ENCODE peak calls at places on chromosomes 4 and X, in seven cellular contexts. One of them, this sample, is unnamed.

GRCh38 chr4:119170195-119170594 is 34.6 kb downstream of the MYOZ2 start:
- DNase-seq in activated CD8-positive, alpha-beta memory T cell treated with anti-CD3 and anti-CD28 coated beads for 48 hours: no peak
- DNase-seq in HL-60: no peak
- DNase-seq in globus pallidus: no peak
- DNase-seq in suprapubic skin: no peak
- DNase-seq in Kasumi-1: no peak
- DNase-seq in NCI-H2081: no peak
- DNase-seq in this sample: no peak

GRCh38 chrX:80876877-80877276 is 67.2 kb upstream of the BRWD3 start:
- DNase-seq in globus pallidus: peak; percentile 17
- DNase-seq in activated CD8-positive, alpha-beta memory T cell treated with anti-CD3 and anti-CD28 coated beads for 48 hours: no peak
- DNase-seq in suprapubic skin: no peak
- DNase-seq in HL-60: no peak
- DNase-seq in NCI-H2081: peak; percentile 11
- DNase-seq in Kasumi-1: peak; percentile 30
- DNase-seq in this sample: peak; percentile 24

GRCh38 chrX:46180258-46180687 is 364.9 kb downstream of the ZNF674 start:
- DNase-seq in Kasumi-1: peak; percentile 81
- DNase-seq in globus pallidus: no peak
- DNase-seq in suprapubic skin: no peak
- DNase-seq in HL-60: peak; percentile 65
- DNase-seq in activated CD8-positive, alpha-beta memory T cell treated with anti-CD3 and anti-CD28 coated beads for 48 hours: no peak
- DNase-seq in NCI-H2081: no peak
- DNase-seq in this sample: no peak

GRCh38 chr4:83657336-83657735 is 121.4 kb downstream of the GPAT3 start:
- DNase-seq in HL-60: no peak
- DNase-seq in activated CD8-positive, alpha-beta memory T cell treated with anti-CD3 and anti-CD28 coated beads for 48 hours: no peak
- DNase-seq in NCI-H2081: no peak
- DNase-seq in suprapubic skin: no peak
- DNase-seq in globus pallidus: no peak
- DNase-seq in Kasumi-1: no peak
- DNase-seq in this sample: no peak

GRCh38 chr4:142160509-142160908 is 524.1 kb downstream of the IL15 start:
- DNase-seq in globus pallidus: no peak
- DNase-seq in NCI-H2081: no peak
- DNase-seq in activated CD8-positive, alpha-beta memory T cell treated with anti-CD3 and anti-CD28 coated beads for 48 hours: no peak
- DNase-seq in Kasumi-1: no peak
- DNase-seq in suprapubic skin: no peak
- DNase-seq in HL-60: no peak
- DNase-seq in this sample: no peak

GRCh38 chrX:49079489-49080428 is at the start of gene WDR45:
- DNase-seq in NCI-H2081: peak; percentile 14
- DNase-seq in Kasumi-1: peak; percentile 23
- DNase-seq in HL-60: peak; percentile 41
- DNase-seq in activated CD8-positive, alpha-beta memory T cell treated with anti-CD3 and anti-CD28 coated beads for 48 hours: peak; percentile 23
- DNase-seq in suprapubic skin: peak; percentile 87
- DNase-seq in globus pallidus: peak; percentile 66
- DNase-seq in this sample: no peak

GRCh38 chr4:12446650-12447049 is 1018.0 kb upstream of the HS3ST1 start:
- DNase-seq in globus pallidus: no peak
- DNase-seq in activated CD8-positive, alpha-beta memory T cell treated with anti-CD3 and anti-CD28 coated beads for 48 hours: no peak
- DNase-seq in suprapubic skin: no peak
- DNase-seq in HL-60: no peak
- DNase-seq in Kasumi-1: no peak
- DNase-seq in NCI-H2081: no peak
- DNase-seq in this sample: no peak

GRCh38 chr4:142516686-142517145 is 329.4 kb downstream of the INPP4B start:
- DNase-seq in globus pallidus: no peak
- DNase-seq in HL-60: no peak
- DNase-seq in Kasumi-1: no peak
- DNase-seq in NCI-H2081: no peak
- DNase-seq in activated CD8-positive, alpha-beta memory T cell treated with anti-CD3 and anti-CD28 coated beads for 48 hours: no peak
- DNase-seq in suprapubic skin: no peak
- DNase-seq in this sample: no peak

GRCh38 chr4:153838564-153838963 is 49.7 kb upstream of the SFRP2 start:
- DNase-seq in NCI-H2081: no peak
- DNase-seq in activated CD8-positive, alpha-beta memory T cell treated with anti-CD3 and anti-CD28 coated beads for 48 hours: no peak
- DNase-seq in Kasumi-1: no peak
- DNase-seq in suprapubic skin: no peak
- DNase-seq in HL-60: no peak
- DNase-seq in globus pallidus: no peak
- DNase-seq in this sample: no peak

GRCh38 chr4:68123525-68123924 is 6.1 kb downstream of the TMPRSS11F start:
- DNase-seq in HL-60: no peak
- DNase-seq in Kasumi-1: no peak
- DNase-seq in activated CD8-positive, alpha-beta memory T cell treated with anti-CD3 and anti-CD28 coated beads for 48 hours: no peak
- DNase-seq in suprapubic skin: no peak
- DNase-seq in NCI-H2081: no peak
- DNase-seq in globus pallidus: no peak
- DNase-seq in this sample: no peak

GRCh38 chrX:152245231-152245630 is 106.9 kb upstream of the MAGEA10 start:
- DNase-seq in HL-60: no peak
- DNase-seq in globus pallidus: no peak
- DNase-seq in suprapubic skin: no peak
- DNase-seq in Kasumi-1: no peak
- DNase-seq in NCI-H2081: no peak
- DNase-seq in activated CD8-positive, alpha-beta memory T cell treated with anti-CD3 and anti-CD28 coated beads for 48 hours: no peak
- DNase-seq in this sample: no peak

GRCh38 chr4:11073621-11074051 is 355.1 kb downstream of the HS3ST1 start:
- DNase-seq in globus pallidus: peak; percentile 1
- DNase-seq in activated CD8-positive, alpha-beta memory T cell treated with anti-CD3 and anti-CD28 coated beads for 48 hours: no peak
- DNase-seq in HL-60: no peak
- DNase-seq in suprapubic skin: peak; percentile 63
- DNase-seq in Kasumi-1: no peak
- DNase-seq in NCI-H2081: no peak
- DNase-seq in this sample: no peak

GRCh38 chr4:108991929-108992328 is 229.1 kb upstream of the ETNPPL start:
- DNase-seq in HL-60: no peak
- DNase-seq in Kasumi-1: no peak
- DNase-seq in suprapubic skin: no peak
- DNase-seq in globus pallidus: no peak
- DNase-seq in activated CD8-positive, alpha-beta memory T cell treated with anti-CD3 and anti-CD28 coated beads for 48 hours: no peak
- DNase-seq in NCI-H2081: no peak
- DNase-seq in this sample: no peak

GRCh38 chr4:101201421-101201820 is 145.9 kb downstream of the PPP3CA start:
- DNase-seq in HL-60: no peak
- DNase-seq in suprapubic skin: no peak
- DNase-seq in Kasumi-1: no peak
- DNase-seq in activated CD8-positive, alpha-beta memory T cell treated with anti-CD3 and anti-CD28 coated beads for 48 hours: no peak
- DNase-seq in NCI-H2081: no peak
- DNase-seq in globus pallidus: no peak
- DNase-seq in this sample: no peak

GRCh38 chrX:85963736-85964135 is 83.6 kb downstream of the CHM start:
- DNase-seq in suprapubic skin: no peak
- DNase-seq in Kasumi-1: peak; percentile 35
- DNase-seq in activated CD8-positive, alpha-beta memory T cell treated with anti-CD3 and anti-CD28 coated beads for 48 hours: no peak
- DNase-seq in HL-60: no peak
- DNase-seq in NCI-H2081: no peak
- DNase-seq in globus pallidus: no peak
- DNase-seq in this sample: no peak

GRCh38 chr4:152382057-152382785 is 153.7 kb downstream of the FBXW7 start:
- DNase-seq in suprapubic skin: no peak
- DNase-seq in HL-60: no peak
- DNase-seq in Kasumi-1: no peak
- DNase-seq in globus pallidus: no peak
- DNase-seq in NCI-H2081: no peak
- DNase-seq in activated CD8-positive, alpha-beta memory T cell treated with anti-CD3 and anti-CD28 coated beads for 48 hours: no peak
- DNase-seq in this sample: no peak

GRCh38 chr4:87017580-87018061 is 82.8 kb downstream of the AFF1 start:
- DNase-seq in NCI-H2081: no peak
- DNase-seq in activated CD8-positive, alpha-beta memory T cell treated with anti-CD3 and anti-CD28 coated beads for 48 hours: no peak
- DNase-seq in Kasumi-1: no peak
- DNase-seq in HL-60: no peak
- DNase-seq in suprapubic skin: no peak
- DNase-seq in globus pallidus: no peak
- DNase-seq in this sample: no peak

GRCh38 chrX:42524374-42524773 is 253.6 kb downstream of the PPP1R2C start:
- DNase-seq in NCI-H2081: no peak
- DNase-seq in HL-60: no peak
- DNase-seq in suprapubic skin: no peak
- DNase-seq in activated CD8-positive, alpha-beta memory T cell treated with anti-CD3 and anti-CD28 coated beads for 48 hours: no peak
- DNase-seq in Kasumi-1: no peak
- DNase-seq in globus pallidus: no peak
- DNase-seq in this sample: no peak

GRCh38 chrX:129769467-129770154 is 10.1 kb upstream of the SASH3 start:
- DNase-seq in HL-60: no peak
- DNase-seq in Kasumi-1: no peak
- DNase-seq in suprapubic skin: no peak
- DNase-seq in activated CD8-positive, alpha-beta memory T cell treated with anti-CD3 and anti-CD28 coated beads for 48 hours: no peak
- DNase-seq in NCI-H2081: no peak
- DNase-seq in globus pallidus: no peak
- DNase-seq in this sample: no peak

GRCh38 chr4:161554372-161554990 is 609.3 kb downstream of the FSTL5 start:
- DNase-seq in NCI-H2081: no peak
- DNase-seq in activated CD8-positive, alpha-beta memory T cell treated with anti-CD3 and anti-CD28 coated beads for 48 hours: no peak
- DNase-seq in Kasumi-1: no peak
- DNase-seq in globus pallidus: no peak
- DNase-seq in HL-60: no peak
- DNase-seq in suprapubic skin: no peak
- DNase-seq in this sample: peak; percentile 40

GRCh38 chr4:17276821-17277220 is 235.1 kb downstream of the QDPR start:
- DNase-seq in Kasumi-1: no peak
- DNase-seq in HL-60: no peak
- DNase-seq in globus pallidus: peak; percentile 18
- DNase-seq in NCI-H2081: no peak
- DNase-seq in suprapubic skin: no peak
- DNase-seq in activated CD8-positive, alpha-beta memory T cell treated with anti-CD3 and anti-CD28 coated beads for 48 hours: no peak
- DNase-seq in this sample: no peak

GRCh38 chrX:526295-527224 is 104.0 kb upstream of the SHOX start:
- DNase-seq in globus pallidus: no peak
- DNase-seq in NCI-H2081: no peak
- DNase-seq in activated CD8-positive, alpha-beta memory T cell treated with anti-CD3 and anti-CD28 coated beads for 48 hours: no peak
- DNase-seq in suprapubic skin: no peak
- DNase-seq in Kasumi-1: no peak
- DNase-seq in HL-60: no peak
- DNase-seq in this sample: no peak

GRCh38 chrX:115679460-115679859 is 118.5 kb downstream of the PLS3 start:
- DNase-seq in suprapubic skin: no peak
- DNase-seq in activated CD8-positive, alpha-beta memory T cell treated with anti-CD3 and anti-CD28 coated beads for 48 hours: no peak
- DNase-seq in globus pallidus: no peak
- DNase-seq in HL-60: no peak
- DNase-seq in Kasumi-1: peak; percentile 30
- DNase-seq in NCI-H2081: peak; percentile 36
- DNase-seq in this sample: peak; percentile 6

GRCh38 chr4:158043971-158044618 is 128.7 kb downstream of the GASK1B start:
- DNase-seq in NCI-H2081: no peak
- DNase-seq in Kasumi-1: no peak
- DNase-seq in HL-60: no peak
- DNase-seq in globus pallidus: no peak
- DNase-seq in activated CD8-positive, alpha-beta memory T cell treated with anti-CD3 and anti-CD28 coated beads for 48 hours: no peak
- DNase-seq in suprapubic skin: peak; percentile 36
- DNase-seq in this sample: no peak

This sample was measured in SK-N-MC.